ENCODE peak calls at places on chromosomes 13 and 19, in ten cellular contexts. M is hepatocyte, H is MM.1S, R is right atrium auricular region, F is ascending aorta, W is neuronal stem cell, K is cardiac muscle cell, A is lower lobe of right lung, X is upper lobe of right lung, I is suprapubic skin. V is an unnamed sample. For H3K36me3 and H3K4me1, the result is how much of the 10 kb centered on the place peaks cover.

GRCh38 chr19:19460761-19461265 is 54.5 kb downstream of the TSSK6 start:
- DNase-seq in M (no peak), H (no peak), R (peak), F (peak), W (no peak), K (peak), A (peak), X (peak), I (peak), V (no peak)

GRCh38 chr13:30819136-30819875 is 84.0 kb downstream of the ALOX5AP start:
- DNase-seq in M (peak), H (no peak), R (no peak), F (no peak), W (no peak), K (no peak), A (no peak), X (no peak), I (no peak), V (no peak)

GRCh38 chr13:43316997-43317396 is 293.6 kb downstream of the DNAJC15 start:
- DNase-seq in M (peak), H (no peak), R (peak), F (no peak), W (no peak), K (no peak), A (no peak), X (no peak), I (no peak), V (no peak)

GRCh38 chr19:36060430-36060829 is 5.7 kb downstream of the WDR62 start:
- DNase-seq in M (peak), H (peak), R (no peak), F (no peak), W (no peak), K (peak), A (no peak), X (no peak), I (no peak), V (peak)

GRCh38 chr13:41985788-41986508 is 25.0 kb upstream of the VWA8 start:
- DNase-seq in M (no peak), H (no peak), R (no peak), F (no peak), W (no peak), K (no peak), A (no peak), X (no peak), I (no peak), V (no peak)

GRCh38 chr19:55075366-55075998 is at the start of gene EPS8L1:
- DNase-seq in M (peak), H (no peak), R (no peak), F (no peak), W (no peak), K (no peak), A (peak), X (peak), I (no peak), V (peak)

GRCh38 chr19:56321981-56322558 is 7.4 kb upstream of the ZSCAN5A start:
- DNase-seq in M (no peak), H (no peak), R (no peak), F (no peak), W (no peak), K (no peak), A (no peak), X (no peak), I (no peak), V (no peak)

GRCh38 chr13:106700007-106700950 is 132.3 kb upstream of the ARGLU1 start:
- DNase-seq in M (no peak), H (no peak), R (no peak), F (no peak), W (no peak), K (peak), A (no peak), X (no peak), I (no peak), V (no peak)

GRCh38 chr13:101230271-101230890 is 185.9 kb downstream of the NALCN start:
- DNase-seq in M (no peak), H (no peak), R (no peak), F (no peak), W (no peak), K (no peak), A (no peak), X (no peak), I (no peak), V (no peak)

GRCh38 chr19:41646589-41647204 is 19.8 kb upstream of the CEACAM4 start:
- DNase-seq in M (no peak), H (no peak), R (no peak), F (no peak), W (no peak), K (no peak), A (peak), X (peak), I (no peak), V (peak)

GRCh38 chr13:49298903-49299605 is 51.3 kb downstream of the CDADC1 start:
- DNase-seq in M (no peak), H (no peak), R (no peak), F (no peak), W (no peak), K (no peak), A (no peak), X (no peak), I (no peak), V (no peak)

GRCh38 chr13:92196566-92197256 is 798.3 kb downstream of the GPC5 start:
- DNase-seq in M (no peak), H (no peak), R (no peak), F (no peak), W (no peak), K (no peak), A (no peak), X (no peak), I (no peak), V (no peak)

GRCh38 chr19:8612807-8613171 is 2.3 kb upstream of the ADAMTS10 start:
- DNase-seq in M (no peak), H (no peak), R (no peak), F (no peak), W (no peak), K (no peak), A (no peak), X (no peak), I (no peak), V (no peak)

GRCh38 chr19:29564574-29565005 is 38.8 kb downstream of the VSTM2B start:
- DNase-seq in M (no peak), H (no peak), R (no peak), F (no peak), W (no peak), K (no peak), A (no peak), X (no peak), I (no peak), V (no peak)

GRCh38 chr13:96091164-96091931 is 1.4 kb downstream of the HS6ST3 start:
- DNase-seq in M (peak), H (no peak), R (no peak), F (no peak), W (peak), K (peak), A (peak), X (peak), I (peak), V (peak)

GRCh38 chr13:78015782-78016181 is 97.2 kb upstream of the EDNRB start:
- DNase-seq in M (no peak), H (no peak), R (no peak), F (no peak), W (no peak), K (no peak), A (no peak), X (no peak), I (no peak), V (no peak)

GRCh38 chr13:59356607-59357006 is 807.1 kb downstream of the DIAPH3 start:
- DNase-seq in M (peak), H (no peak), R (peak), F (no peak), W (no peak), K (no peak), A (peak), X (peak), I (no peak), V (no peak)

GRCh38 chr13:21458816-21459701 is at the start of gene ZDHHC20:
- DNase-seq in M (peak), H (peak), R (peak), F (peak), W (peak), K (peak), A (peak), X (peak), I (peak), V (peak)

GRCh38 chr19:54803410-54803809 is at the start of gene KIR2DL4:
- DNase-seq in M (no peak), H (no peak), R (no peak), F (no peak), W (no peak), K (no peak), A (no peak), X (no peak), I (no peak), V (no peak)

GRCh38 chr19:2041686-2042484 is 9.2 kb downstream of the MKNK2 start:
- DNase-seq in M (peak), H (peak), R (peak), F (peak), W (peak), K (peak), A (peak), X (peak), I (peak), V (peak)

GRCh38 chr19:2044709-2045500 is 6.1 kb downstream of the MKNK2 start:
- DNase-seq in M (peak), H (no peak), R (no peak), F (no peak), W (no peak), K (no peak), A (no peak), X (no peak), I (no peak), V (no peak)

GRCh38 chr19:2043864-2044708 is 7.0 kb downstream of the MKNK2 start:
- DNase-seq in M (peak), H (no peak), R (no peak), F (no peak), W (no peak), K (no peak), A (no peak), X (no peak), I (peak), V (no peak)

GRCh38 chr19:2042485-2043268 is 8.4 kb downstream of the MKNK2 start:
- DNase-seq in M (peak), H (no peak), R (no peak), F (no peak), W (no peak), K (no peak), A (peak), X (peak), I (peak), V (no peak)

DNA sequence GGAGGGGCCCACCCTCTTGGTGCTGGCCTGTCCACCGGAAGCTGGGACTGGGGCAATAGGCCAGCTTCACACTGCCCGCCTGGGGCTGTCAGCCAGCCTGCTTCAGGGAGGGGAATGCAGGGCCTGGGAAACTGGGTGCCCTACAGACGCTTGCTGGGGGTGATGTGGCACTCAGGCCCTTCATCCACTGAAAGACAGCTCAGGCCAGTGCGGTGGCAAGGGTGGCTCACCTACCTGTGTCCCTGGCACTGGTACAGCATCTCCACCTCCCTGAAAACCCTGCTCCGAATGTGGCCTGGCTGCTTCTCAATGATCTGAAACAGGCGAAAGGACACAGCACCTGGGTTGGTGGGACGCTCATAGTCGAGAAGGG is 7.8 kb downstream of the MKNK2 start:
- DNase-seq in M (peak), H (no peak), R (no peak), F (no peak), W (no peak), K (no peak), A (peak), X (peak), I (peak), V (no peak)
- H3K36me3 ChIP-seq in M (under half), H (under half), R (half or more), F (half or more), W (half or more), K (under half), A (half or more), X (half or more), I (half or more), V (under half)

GRCh38 chr19:48631254-48631653 is 5.9 kb downstream of the DBP start:
- DNase-seq in M (no peak), H (no peak), R (no peak), F (no peak), W (no peak), K (no peak), A (no peak), X (no peak), I (peak), V (peak)
- H3K4me1 ChIP-seq in M (under half), H (under half), R (half or more), F (under half), W (under half), K (under half), A (half or more), X (under half), I (half or more), V (half or more)

GRCh38 chr13:46286972-46287371 is 75.2 kb downstream of the LRRC63 start:
- DNase-seq in M (no peak), H (no peak), R (no peak), F (no peak), W (no peak), K (no peak), A (no peak), X (no peak), I (no peak), V (no peak)

GRCh38 chr13:46289260-46289955 is 77.7 kb downstream of the LRRC63 start:
- DNase-seq in M (no peak), H (no peak), R (no peak), F (no peak), W (no peak), K (no peak), A (no peak), X (no peak), I (no peak), V (no peak)

GRCh38 chr13:46288570-46289259 is 77.0 kb downstream of the LRRC63 start:
- DNase-seq in M (peak), H (peak), R (no peak), F (no peak), W (peak), K (peak), A (no peak), X (no peak), I (no peak), V (no peak)
- H3K36me3 ChIP-seq in M (under half), H (under half), R (under half), F (under half), W (under half), K (under half), A (under half), X (under half), I (under half), V (under half)

GRCh38 chr19:3963458-3964255 is 7.2 kb downstream of the DAPK3 start:
- DNase-seq in M (peak), H (no peak), R (no peak), F (no peak), W (no peak), K (no peak), A (no peak), X (no peak), I (peak), V (no peak)

GRCh38 chr19:3964256-3965194 is 6.4 kb downstream of the DAPK3 start:
- DNase-seq in M (no peak), H (no peak), R (no peak), F (no peak), W (no peak), K (no peak), A (no peak), X (no peak), I (peak), V (no peak)

GRCh38 chr19:3969435-3970312 is 1.2 kb downstream of the DAPK3 start:
- DNase-seq in M (peak), H (peak), R (no peak), F (peak), W (peak), K (peak), A (no peak), X (no peak), I (peak), V (peak)

GRCh38 chr19:3968556-3969434 is 2.1 kb downstream of the DAPK3 start:
- DNase-seq in M (peak), H (no peak), R (peak), F (peak), W (peak), K (peak), A (peak), X (peak), I (peak), V (peak)

GRCh38 chr19:3966051-3967017 is 4.6 kb downstream of the DAPK3 start:
- DNase-seq in M (peak), H (no peak), R (no peak), F (no peak), W (no peak), K (no peak), A (no peak), X (no peak), I (peak), V (no peak)
- H3K4me1 ChIP-seq in M (under half), H (under half), R (half or more), F (under half), W (under half), K (under half), A (under half), X (under half), I (under half), V (under half)

GRCh38 chr19:16223746-16224145 is 26.0 kb downstream of the AP1M1 start:
- DNase-seq in M (no peak), H (no peak), R (no peak), F (no peak), W (no peak), K (no peak), A (no peak), X (no peak), I (no peak), V (no peak)
- H3K36me3 ChIP-seq in M (under half), H (under half), R (half or more), F (half or more), W (under half), K (under half), A (half or more), X (half or more), I (half or more), V (under half)

DNA sequence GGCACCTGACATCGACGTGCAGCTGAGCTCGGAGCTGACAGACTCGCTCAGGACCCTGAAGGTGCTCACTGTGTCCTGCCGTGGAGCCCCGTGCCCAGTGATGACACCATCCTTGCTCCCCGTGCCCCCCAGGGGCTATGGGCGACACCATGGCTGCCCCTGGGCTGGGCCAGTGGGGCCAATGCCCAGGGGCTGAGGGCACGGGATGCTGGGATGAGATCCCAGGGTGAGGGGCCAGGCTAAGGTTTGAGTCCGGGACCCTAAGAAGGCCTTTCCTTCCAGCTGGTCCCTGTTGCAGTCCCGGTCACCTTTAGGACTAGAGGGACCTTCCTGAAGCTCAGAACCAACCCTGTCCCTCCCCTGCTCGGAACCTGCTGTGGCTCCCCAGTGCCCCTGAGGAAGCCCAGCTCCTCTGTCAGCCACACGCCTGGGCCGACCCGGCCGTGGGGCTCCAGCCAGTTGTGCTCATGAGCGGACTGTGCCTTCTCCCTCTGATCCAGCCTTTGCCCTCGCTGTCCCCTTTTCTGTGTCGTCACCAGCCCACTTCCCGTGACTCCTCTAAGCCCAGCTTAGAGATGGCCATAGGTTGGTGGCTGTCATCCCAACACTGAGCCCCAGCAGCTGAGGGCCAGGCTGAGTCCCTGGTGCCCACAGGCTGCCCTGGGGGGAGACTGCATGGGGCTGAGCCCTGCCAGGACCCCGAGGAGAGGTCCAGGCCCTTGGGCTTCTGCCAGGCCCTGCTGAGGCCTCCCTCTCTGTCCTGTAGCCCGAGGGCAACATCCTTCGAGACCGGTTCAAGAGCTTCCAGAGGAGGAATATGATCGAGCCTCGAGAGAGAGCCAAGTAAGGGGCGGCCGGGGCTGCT is 10.6 kb downstream of the NOP53 start:
- DNase-seq in M (no peak), H (no peak), R (no peak), F (no peak), W (no peak), K (no peak), A (no peak), X (no peak), I (peak), V (no peak)
- H3K4me1 ChIP-seq in M (under half), H (under half), R (under half), F (under half), W (under half), K (under half), A (under half), X (under half), I (under half), V (under half)